ENCODE peak calls at places on chromosomes 5 and 9, in nine cellular contexts. One of them, this sample, is unnamed.

GRCh38 chr9:124487491-124488182 is 19.6 kb downstream of the NR5A1 start:
- DNase-seq in cardiac septum: no peak
- DNase-seq in nucleus accumbens: no peak
- DNase-seq in mammary epithelial cell: no peak
- DNase-seq in PC-3: no peak
- DNase-seq in AML-193: no peak
- DNase-seq in ELR: no peak
- DNase-seq in NCI-H1092: no peak
- DNase-seq in CD4-positive, alpha-beta T cell: no peak
- DNase-seq in this sample: no peak

GRCh38 chr5:36355513-36355912 is 53.8 kb upstream of the RANBP3L start:
- DNase-seq in cardiac septum: no peak
- DNase-seq in nucleus accumbens: no peak
- DNase-seq in mammary epithelial cell: peak
- DNase-seq in PC-3: no peak
- DNase-seq in AML-193: no peak
- DNase-seq in ELR: peak
- DNase-seq in NCI-H1092: no peak
- DNase-seq in CD4-positive, alpha-beta T cell: no peak
- DNase-seq in this sample: no peak

GRCh38 chr9:87581513-87581912 is 83.8 kb downstream of the DAPK1 start:
- DNase-seq in cardiac septum: no peak
- DNase-seq in nucleus accumbens: no peak
- DNase-seq in mammary epithelial cell: no peak
- DNase-seq in PC-3: no peak
- DNase-seq in AML-193: no peak
- DNase-seq in ELR: no peak
- DNase-seq in NCI-H1092: no peak
- DNase-seq in CD4-positive, alpha-beta T cell: no peak
- DNase-seq in this sample: peak

GRCh38 chr5:63555874-63556273 is 406.4 kb downstream of the HTR1A start:
- DNase-seq in cardiac septum: no peak
- DNase-seq in nucleus accumbens: no peak
- DNase-seq in mammary epithelial cell: peak
- DNase-seq in PC-3: peak
- DNase-seq in AML-193: no peak
- DNase-seq in ELR: peak
- DNase-seq in NCI-H1092: no peak
- DNase-seq in CD4-positive, alpha-beta T cell: no peak
- DNase-seq in this sample: no peak

GRCh38 chr5:139654464-139654863 is 6.3 kb downstream of the CXXC5 start:
- DNase-seq in cardiac septum: no peak
- DNase-seq in nucleus accumbens: no peak
- DNase-seq in mammary epithelial cell: no peak
- DNase-seq in PC-3: no peak
- DNase-seq in AML-193: no peak
- DNase-seq in ELR: no peak
- DNase-seq in NCI-H1092: no peak
- DNase-seq in CD4-positive, alpha-beta T cell: no peak
- DNase-seq in this sample: no peak

GRCh38 chr9:95003694-95004451 is 277.4 kb downstream of the AOPEP start:
- DNase-seq in cardiac septum: no peak
- DNase-seq in nucleus accumbens: no peak
- DNase-seq in mammary epithelial cell: peak
- DNase-seq in PC-3: peak
- DNase-seq in AML-193: peak
- DNase-seq in ELR: peak
- DNase-seq in NCI-H1092: no peak
- DNase-seq in CD4-positive, alpha-beta T cell: no peak
- DNase-seq in this sample: peak

GRCh38 chr5:170117736-170118135 is 12.0 kb downstream of the FOXI1 start:
- DNase-seq in cardiac septum: no peak
- DNase-seq in nucleus accumbens: no peak
- DNase-seq in mammary epithelial cell: no peak
- DNase-seq in PC-3: no peak
- DNase-seq in AML-193: no peak
- DNase-seq in ELR: no peak
- DNase-seq in NCI-H1092: no peak
- DNase-seq in CD4-positive, alpha-beta T cell: no peak
- DNase-seq in this sample: no peak

GRCh38 chr5:107372723-107373487 is 297.8 kb downstream of the EFNA5 start:
- DNase-seq in cardiac septum: no peak
- DNase-seq in nucleus accumbens: no peak
- DNase-seq in mammary epithelial cell: no peak
- DNase-seq in PC-3: no peak
- DNase-seq in AML-193: no peak
- DNase-seq in ELR: no peak
- DNase-seq in NCI-H1092: no peak
- DNase-seq in CD4-positive, alpha-beta T cell: no peak
- DNase-seq in this sample: no peak

GRCh38 chr9:486156-486555 is 271.5 kb downstream of the DOCK8 start:
- DNase-seq in cardiac septum: no peak
- DNase-seq in nucleus accumbens: no peak
- DNase-seq in mammary epithelial cell: no peak
- DNase-seq in PC-3: peak
- DNase-seq in AML-193: no peak
- DNase-seq in ELR: no peak
- DNase-seq in NCI-H1092: no peak
- DNase-seq in CD4-positive, alpha-beta T cell: no peak
- DNase-seq in this sample: no peak

GRCh38 chr5:52017567-52017966 is 634.3 kb downstream of the ISL1 start:
- DNase-seq in cardiac septum: no peak
- DNase-seq in nucleus accumbens: no peak
- DNase-seq in mammary epithelial cell: no peak
- DNase-seq in PC-3: no peak
- DNase-seq in AML-193: no peak
- DNase-seq in ELR: no peak
- DNase-seq in NCI-H1092: no peak
- DNase-seq in CD4-positive, alpha-beta T cell: no peak
- DNase-seq in this sample: no peak

GRCh38 chr9:132372177-132373095 is 17.6 kb upstream of the SETX start:
- DNase-seq in cardiac septum: peak
- DNase-seq in nucleus accumbens: no peak
- DNase-seq in mammary epithelial cell: peak
- DNase-seq in PC-3: peak
- DNase-seq in AML-193: peak
- DNase-seq in ELR: peak
- DNase-seq in NCI-H1092: no peak
- DNase-seq in CD4-positive, alpha-beta T cell: no peak
- DNase-seq in this sample: no peak

GRCh38 chr5:76733049-76733417 is 17.1 kb downstream of the F2R start:
- DNase-seq in cardiac septum: no peak
- DNase-seq in nucleus accumbens: no peak
- DNase-seq in mammary epithelial cell: no peak
- DNase-seq in PC-3: no peak
- DNase-seq in AML-193: no peak
- DNase-seq in ELR: no peak
- DNase-seq in NCI-H1092: no peak
- DNase-seq in CD4-positive, alpha-beta T cell: peak
- DNase-seq in this sample: no peak

GRCh38 chr5:23614422-23614821 is 107.0 kb downstream of the PRDM9 start:
- DNase-seq in cardiac septum: no peak
- DNase-seq in nucleus accumbens: no peak
- DNase-seq in mammary epithelial cell: no peak
- DNase-seq in PC-3: no peak
- DNase-seq in AML-193: no peak
- DNase-seq in ELR: no peak
- DNase-seq in NCI-H1092: no peak
- DNase-seq in CD4-positive, alpha-beta T cell: no peak
- DNase-seq in this sample: no peak

GRCh38 chr5:61933787-61934626 is 372.0 kb upstream of the KIF2A start:
- DNase-seq in cardiac septum: no peak
- DNase-seq in nucleus accumbens: no peak
- DNase-seq in mammary epithelial cell: peak
- DNase-seq in PC-3: peak
- DNase-seq in AML-193: peak
- DNase-seq in ELR: peak
- DNase-seq in NCI-H1092: peak
- DNase-seq in CD4-positive, alpha-beta T cell: no peak
- DNase-seq in this sample: peak

GRCh38 chr5:94577466-94578245 is 40.7 kb downstream of the KIAA0825 start:
- DNase-seq in cardiac septum: no peak
- DNase-seq in nucleus accumbens: no peak
- DNase-seq in mammary epithelial cell: no peak
- DNase-seq in PC-3: no peak
- DNase-seq in AML-193: no peak
- DNase-seq in ELR: peak
- DNase-seq in NCI-H1092: no peak
- DNase-seq in CD4-positive, alpha-beta T cell: no peak
- DNase-seq in this sample: peak

GRCh38 chr5:122924203-122924602 is 78.8 kb downstream of the SNX24 start:
- DNase-seq in cardiac septum: no peak
- DNase-seq in nucleus accumbens: no peak
- DNase-seq in mammary epithelial cell: no peak
- DNase-seq in PC-3: no peak
- DNase-seq in AML-193: no peak
- DNase-seq in ELR: peak
- DNase-seq in NCI-H1092: no peak
- DNase-seq in CD4-positive, alpha-beta T cell: no peak
- DNase-seq in this sample: no peak

GRCh38 chr5:81212211-81212687 is 20.9 kb upstream of the CKMT2 start:
- DNase-seq in cardiac septum: no peak
- DNase-seq in nucleus accumbens: no peak
- DNase-seq in mammary epithelial cell: no peak
- DNase-seq in PC-3: no peak
- DNase-seq in AML-193: no peak
- DNase-seq in ELR: no peak
- DNase-seq in NCI-H1092: no peak
- DNase-seq in CD4-positive, alpha-beta T cell: no peak
- DNase-seq in this sample: no peak

GRCh38 chr5:151098185-151098813 is 17.5 kb upstream of the TNIP1 start:
- DNase-seq in cardiac septum: no peak
- DNase-seq in nucleus accumbens: no peak
- DNase-seq in mammary epithelial cell: no peak
- DNase-seq in PC-3: no peak
- DNase-seq in AML-193: peak
- DNase-seq in ELR: no peak
- DNase-seq in NCI-H1092: no peak
- DNase-seq in CD4-positive, alpha-beta T cell: no peak
- DNase-seq in this sample: no peak

GRCh38 chr9:36914212-36914577 is 119.9 kb downstream of the PAX5 start:
- DNase-seq in cardiac septum: no peak
- DNase-seq in nucleus accumbens: no peak
- DNase-seq in mammary epithelial cell: no peak
- DNase-seq in PC-3: peak
- DNase-seq in AML-193: no peak
- DNase-seq in ELR: no peak
- DNase-seq in NCI-H1092: no peak
- DNase-seq in CD4-positive, alpha-beta T cell: no peak
- DNase-seq in this sample: no peak

GRCh38 chr9:123883634-123884033 is 46.3 kb downstream of the DENND1A start:
- DNase-seq in cardiac septum: no peak
- DNase-seq in nucleus accumbens: no peak
- DNase-seq in mammary epithelial cell: no peak
- DNase-seq in PC-3: peak
- DNase-seq in AML-193: no peak
- DNase-seq in ELR: peak
- DNase-seq in NCI-H1092: no peak
- DNase-seq in CD4-positive, alpha-beta T cell: no peak
- DNase-seq in this sample: peak

GRCh38 chr9:106111039-106111740 is 416.8 kb downstream of the TMEM38B start:
- DNase-seq in cardiac septum: no peak
- DNase-seq in nucleus accumbens: no peak
- DNase-seq in mammary epithelial cell: no peak
- DNase-seq in PC-3: no peak
- DNase-seq in AML-193: no peak
- DNase-seq in ELR: no peak
- DNase-seq in NCI-H1092: peak
- DNase-seq in CD4-positive, alpha-beta T cell: no peak
- DNase-seq in this sample: no peak

GRCh38 chr5:93497101-93497500 is 83.9 kb downstream of the NR2F1-AS1 start:
- DNase-seq in cardiac septum: no peak
- DNase-seq in nucleus accumbens: no peak
- DNase-seq in mammary epithelial cell: no peak
- DNase-seq in PC-3: no peak
- DNase-seq in AML-193: no peak
- DNase-seq in ELR: no peak
- DNase-seq in NCI-H1092: no peak
- DNase-seq in CD4-positive, alpha-beta T cell: no peak
- DNase-seq in this sample: no peak

GRCh38 chr5:119070578-119070827 is 384 bp upstream of the DMXL1 start:
- DNase-seq in cardiac septum: no peak
- DNase-seq in nucleus accumbens: no peak
- DNase-seq in mammary epithelial cell: no peak
- DNase-seq in PC-3: no peak
- DNase-seq in AML-193: no peak
- DNase-seq in ELR: no peak
- DNase-seq in NCI-H1092: peak
- DNase-seq in CD4-positive, alpha-beta T cell: no peak
- DNase-seq in this sample: no peak

GRCh38 chr5:150141544-150142188 is 14.0 kb downstream of the PDGFRB start:
- DNase-seq in cardiac septum: no peak
- DNase-seq in nucleus accumbens: no peak
- DNase-seq in mammary epithelial cell: no peak
- DNase-seq in PC-3: no peak
- DNase-seq in AML-193: no peak
- DNase-seq in ELR: peak
- DNase-seq in NCI-H1092: no peak
- DNase-seq in CD4-positive, alpha-beta T cell: no peak
- DNase-seq in this sample: peak

GRCh38 chr5:171387970-171388815 is 544 bp downstream of the NPM1 start:
- DNase-seq in cardiac septum: peak
- DNase-seq in nucleus accumbens: no peak
- DNase-seq in mammary epithelial cell: peak
- DNase-seq in PC-3: peak
- DNase-seq in AML-193: peak
- DNase-seq in ELR: peak
- DNase-seq in NCI-H1092: peak
- DNase-seq in CD4-positive, alpha-beta T cell: peak
- DNase-seq in this sample: peak

GRCh38 chr9:83403864-83404263 is 134.3 kb downstream of the FRMD3 start:
- DNase-seq in cardiac septum: no peak
- DNase-seq in nucleus accumbens: no peak
- DNase-seq in mammary epithelial cell: peak
- DNase-seq in PC-3: no peak
- DNase-seq in AML-193: no peak
- DNase-seq in ELR: peak
- DNase-seq in NCI-H1092: no peak
- DNase-seq in CD4-positive, alpha-beta T cell: no peak
- DNase-seq in this sample: peak

GRCh38 chr9:7216004-7216821 is 458.4 kb downstream of the KDM4C start:
- DNase-seq in cardiac septum: no peak
- DNase-seq in nucleus accumbens: no peak
- DNase-seq in mammary epithelial cell: peak
- DNase-seq in PC-3: peak
- DNase-seq in AML-193: peak
- DNase-seq in ELR: peak
- DNase-seq in NCI-H1092: no peak
- DNase-seq in CD4-positive, alpha-beta T cell: no peak
- DNase-seq in this sample: peak

GRCh38 chr5:14879393-14879792 is 7.8 kb upstream of the ANKH start:
- DNase-seq in cardiac septum: no peak
- DNase-seq in nucleus accumbens: no peak
- DNase-seq in mammary epithelial cell: no peak
- DNase-seq in PC-3: peak
- DNase-seq in AML-193: no peak
- DNase-seq in ELR: peak
- DNase-seq in NCI-H1092: no peak
- DNase-seq in CD4-positive, alpha-beta T cell: no peak
- DNase-seq in this sample: no peak

GRCh38 chr5:119389288-119390065 is 33.7 kb downstream of the TNFAIP8 start:
- DNase-seq in cardiac septum: no peak
- DNase-seq in nucleus accumbens: no peak
- DNase-seq in mammary epithelial cell: no peak
- DNase-seq in PC-3: no peak
- DNase-seq in AML-193: no peak
- DNase-seq in ELR: no peak
- DNase-seq in NCI-H1092: no peak
- DNase-seq in CD4-positive, alpha-beta T cell: no peak
- DNase-seq in this sample: no peak

GRCh38 chr9:93207326-93207814 is 23.4 kb downstream of the WNK2 start:
- DNase-seq in cardiac septum: no peak
- DNase-seq in nucleus accumbens: no peak
- DNase-seq in mammary epithelial cell: no peak
- DNase-seq in PC-3: no peak
- DNase-seq in AML-193: no peak
- DNase-seq in ELR: peak
- DNase-seq in NCI-H1092: peak
- DNase-seq in CD4-positive, alpha-beta T cell: no peak
- DNase-seq in this sample: peak

This sample was measured in myocyte.